ENCODE peak calls at places on chromosomes 2 and 18, in six cellular contexts. R is A549, W is heart left ventricle, F is lower leg skin, A is ovary, G is thyroid gland. B is an unnamed sample.

GRCh38 chr2:133977385-133977784 is 276.5 kb upstream of the MGAT5 start:
- DNase-seq in G (peak; percentile 68), F (no peak), W (no peak), R (no peak), A (no peak), B (no peak)

GRCh38 chr18:42192251-42193248 is 237.5 kb downstream of the PIK3C3 start:
- DNase-seq in W (no peak), A (no peak), F (no peak), R (no peak), G (no peak), B (no peak)

GRCh38 chr18:50560681-50561629 is 1.1 kb downstream of the MAPK4 start:
- DNase-seq in G (peak; percentile 44), F (no peak), W (no peak), A (no peak), R (no peak), B (peak; percentile 19)

GRCh38 chr18:11817229-11817628 is 34.0 kb upstream of the CHMP1B start:
- DNase-seq in R (no peak), A (no peak), W (no peak), F (no peak), G (no peak), B (no peak)

GRCh38 chr2:45353879-45354278 is 257.2 kb downstream of the SRBD1 start:
- DNase-seq in R (no peak), A (no peak), G (no peak), F (no peak), W (no peak), B (no peak)

GRCh38 chr2:68193144-68193543 is 35.5 kb downstream of the PNO1 start:
- DNase-seq in W (no peak), A (no peak), G (no peak), F (no peak), R (no peak), B (no peak)

GRCh38 chr2:167756427-167756826 is 491.0 kb downstream of the STK39 start:
- DNase-seq in F (no peak), R (no peak), G (no peak), W (no peak), A (no peak), B (no peak)

GRCh38 chr18:62808116-62808515 is 92.8 kb downstream of the PHLPP1 start:
- DNase-seq in G (no peak), W (no peak), R (no peak), F (no peak), A (no peak), B (no peak)

GRCh38 chr2:108355907-108356734 is 21.6 kb upstream of the SULT1C4 start:
- DNase-seq in R (no peak), F (no peak), W (no peak), A (no peak), G (no peak), B (no peak)

GRCh38 chr2:101766871-101767739 is 69.6 kb downstream of the MAP4K4 start:
- DNase-seq in F (no peak), W (no peak), A (peak; percentile 29), G (no peak), R (no peak), B (no peak)

GRCh38 chr2:205139822-205140612 is 542.3 kb upstream of the NRP2 start:
- DNase-seq in W (no peak), F (no peak), A (peak; percentile 25), R (no peak), G (peak; percentile 8), B (no peak)

GRCh38 chr2:217316743-217317142 is 456.9 kb upstream of the TNP1 start:
- DNase-seq in F (no peak), W (no peak), G (no peak), R (no peak), A (no peak), B (peak; percentile 39)

GRCh38 chr2:156536534-156536933 is 100.4 kb downstream of the GPD2 start:
- DNase-seq in W (no peak), A (no peak), G (peak; percentile 23), R (no peak), F (no peak), B (no peak)

GRCh38 chr2:80378-80777 is 34.1 kb upstream of the FAM110C start:
- DNase-seq in A (no peak), F (no peak), G (no peak), W (no peak), R (no peak), B (no peak)

GRCh38 chr18:41993151-41993550 is 38.1 kb downstream of the PIK3C3 start:
- DNase-seq in G (no peak), W (no peak), R (no peak), A (no peak), F (no peak), B (no peak)

GRCh38 chr18:42574871-42575270 is 540.6 kb downstream of the RIT2 start:
- DNase-seq in A (no peak), R (no peak), W (no peak), F (no peak), G (no peak), B (no peak)

GRCh38 chr18:52716926-52717325 is 376.9 kb downstream of the DCC start:
- DNase-seq in F (no peak), G (peak; percentile 25), W (no peak), R (peak; percentile 5), A (no peak), B (no peak)

GRCh38 chr2:133936096-133936495 is 317.8 kb upstream of the MGAT5 start:
- DNase-seq in G (no peak), W (no peak), A (no peak), F (no peak), R (no peak), B (no peak)

GRCh38 chr2:58539973-58540372 is 298.8 kb upstream of the FANCL start:
- DNase-seq in R (no peak), F (no peak), A (no peak), W (no peak), G (no peak), B (no peak)

GRCh38 chr18:35661483-35662146 is 80.1 kb downstream of the GALNT1 start:
- DNase-seq in W (no peak), F (no peak), A (no peak), R (no peak), G (no peak), B (no peak)

GRCh38 chr18:51227660-51228059 is 30.2 kb upstream of the MEX3C start:
- DNase-seq in R (no peak), G (no peak), F (no peak), A (no peak), W (no peak), B (no peak)

DNA sequence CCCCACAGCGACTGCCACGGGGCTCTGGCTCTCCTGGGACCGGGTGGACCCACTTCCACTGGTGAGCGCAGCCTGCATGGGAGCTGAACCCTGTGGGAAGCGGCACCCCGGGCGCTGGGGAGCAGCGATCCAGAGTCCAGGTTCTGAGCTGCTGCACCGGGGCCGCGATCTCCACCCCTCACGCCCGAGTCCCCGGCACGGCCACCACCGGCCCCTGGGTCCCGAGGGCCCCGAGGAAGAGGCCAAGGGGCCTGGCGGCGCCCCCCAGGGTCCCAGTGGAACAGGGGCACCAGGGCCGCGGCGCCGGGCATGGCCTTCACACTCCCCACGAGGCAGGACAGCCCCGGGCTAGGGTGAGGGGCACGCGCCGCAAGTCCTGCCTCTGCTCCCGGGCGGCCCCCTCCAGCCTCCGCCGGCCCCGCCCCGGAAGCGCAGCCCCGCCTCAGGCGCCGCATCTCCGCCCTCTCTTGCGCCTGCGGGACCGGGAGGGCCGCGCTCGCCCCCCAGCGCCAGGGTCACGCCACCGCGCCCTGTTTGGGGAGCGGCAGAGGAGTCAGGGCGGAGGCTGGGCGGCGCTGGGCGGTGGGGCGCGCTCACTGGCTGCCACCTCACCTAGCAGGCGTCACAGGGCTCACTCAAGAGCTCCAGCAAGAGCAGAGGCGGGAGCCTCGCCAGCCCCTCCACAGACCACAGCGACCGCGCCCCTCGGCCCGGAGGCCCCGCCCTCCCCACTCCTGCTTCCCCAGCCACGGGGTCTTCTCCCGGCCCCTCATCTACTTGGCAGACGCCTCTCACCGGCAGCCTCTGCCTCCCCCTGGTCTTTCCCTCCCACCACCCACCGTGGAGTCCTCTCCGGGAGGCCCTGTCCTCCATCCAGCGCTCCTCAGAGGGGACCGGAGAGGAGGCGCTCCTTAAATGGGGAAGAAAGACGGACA is 26.8 kb downstream of the THAP4 start:
- DNase-seq in F (peak; percentile 96), A (peak; percentile 80), G (peak; percentile 93), R (no peak), W (peak; percentile 89), B (peak; percentile 97)
- TF ChIP-seq POLR2A in F (no peak), A (no peak), G (no peak), R (no peak), W (peak; percentile 47), B (no peak)

DNA sequence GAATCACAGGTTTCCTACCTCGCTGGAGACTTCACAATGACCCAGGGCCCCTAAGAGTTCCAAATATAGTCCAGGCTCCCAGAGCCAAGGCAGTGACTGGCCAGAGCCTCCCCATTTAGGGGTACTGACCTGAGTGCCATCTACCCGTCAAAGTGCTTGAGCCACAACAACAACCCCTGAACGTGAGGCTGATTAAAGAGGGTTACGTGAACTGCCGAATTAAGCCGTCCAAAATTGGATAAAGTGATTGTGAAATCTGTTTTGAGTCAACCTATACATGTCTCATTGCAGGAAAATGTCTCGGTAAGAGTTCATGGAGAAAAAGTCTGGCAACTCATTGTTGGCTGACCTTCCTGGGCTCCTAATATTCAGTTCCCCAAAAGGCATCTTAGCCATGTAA is 116.4 kb downstream of the TTC32 start:
- DNase-seq in W (peak; percentile 43), F (peak; percentile 21), R (no peak), G (no peak), A (no peak), B (no peak)
- TF ChIP-seq POLR2A in W (no peak), F (no peak), R (no peak), G (no peak), A (no peak), B (no peak)

GRCh38 chr2:74498500-74499268 is 719 bp downstream of the LBX2 start:
- DNase-seq in A (no peak), G (peak; percentile 67), F (no peak), R (no peak), W (no peak), B (no peak)
- TF ChIP-seq POLR2A in A (no peak), G (no peak), F (no peak), R (no peak), W (no peak), B (no peak)

GRCh38 chr2:74556831-74557370 is 2.4 kb downstream of the DOK1 start:
- DNase-seq in A (no peak), R (no peak), F (peak; percentile 82), G (no peak), W (no peak), B (no peak)
- TF ChIP-seq POLR2A in A (no peak), R (no peak), F (no peak), G (no peak), W (no peak), B (no peak)

B was measured in GM12891.